ENCODE peak calls at places on chromosomes 6 and 20, in eight cellular contexts. G is fibroblast of lung, B is neuronal stem cell, J is keratinocyte, A is DND-41, D is mammary epithelial cell, C is K562, U is endothelial cell of umbilical vein. W is an unnamed sample. For H3K36me3 and H3K4me1, the result is how much of the 10 kb centered on the place peaks cover.

GRCh38 chr6:157791461-157791860 is 31.6 kb upstream of the SNX9 start:
- DNase-seq in G (no peak), B (no peak), J (no peak), A (no peak), D (no peak), C (no peak), U (no peak), W (no peak)

GRCh38 chr20:62977613-62978558 is 25.4 kb downstream of the SLC17A9 start:
- DNase-seq in G (no peak), B (no peak), J (no peak), A (peak), D (no peak), C (peak), U (no peak), W (no peak)

GRCh38 chr6:148430897-148431296 is 88.3 kb downstream of the SASH1 start:
- DNase-seq in G (no peak), B (no peak), J (no peak), A (no peak), D (no peak), C (no peak), U (no peak), W (no peak)

GRCh38 chr6:28803337-28803709 is 120.5 kb downstream of the TRIM27 start:
- DNase-seq in G (no peak), B (no peak), J (no peak), A (no peak), D (no peak), C (no peak), U (no peak), W (no peak)

GRCh38 chr6:106473807-106474206 is 113.3 kb downstream of the CRYBG1 start:
- DNase-seq in G (peak), B (no peak), J (no peak), A (no peak), D (peak), C (no peak), U (peak), W (peak)

GRCh38 chr6:3635482-3635881 is 116.0 kb downstream of the PXDC1 start:
- DNase-seq in G (no peak), B (no peak), J (no peak), A (no peak), D (no peak), C (no peak), U (no peak), W (no peak)

GRCh38 chr6:75612434-75612833 is 10.8 kb downstream of the SENP6 start:
- DNase-seq in G (no peak), B (no peak), J (no peak), A (no peak), D (no peak), C (no peak), U (no peak), W (no peak)

GRCh38 chr6:167851349-167851952 is 24.7 kb downstream of the AFDN start:
- DNase-seq in G (peak), B (no peak), J (no peak), A (no peak), D (no peak), C (no peak), U (no peak), W (no peak)

GRCh38 chr20:61805781-61806180 is 259.9 kb downstream of the TAF4 start:
- DNase-seq in G (no peak), B (no peak), J (no peak), A (no peak), D (no peak), C (no peak), U (no peak), W (no peak)

GRCh38 chr6:109894181-109894580 is 83.9 kb upstream of the GPR6 start:
- DNase-seq in G (no peak), B (no peak), J (no peak), A (no peak), D (no peak), C (no peak), U (no peak), W (no peak)

GRCh38 chr20:38298768-38299288 is 5.1 kb upstream of the BPI start:
- DNase-seq in G (peak), B (no peak), J (no peak), A (no peak), D (peak), C (no peak), U (peak), W (peak)

GRCh38 chr20:38723069-38723981 is 961 bp upstream of the SLC32A1 start:
- DNase-seq in G (peak), B (no peak), J (no peak), A (no peak), D (peak), C (no peak), U (no peak), W (no peak)

GRCh38 chr6:70112686-70113570 is 190.0 kb downstream of the COL9A1 start:
- DNase-seq in G (no peak), B (no peak), J (no peak), A (no peak), D (no peak), C (no peak), U (no peak), W (no peak)

GRCh38 chr6:47277702-47278101 is 32.0 kb downstream of the TNFRSF21 start:
- DNase-seq in G (no peak), B (no peak), J (no peak), A (no peak), D (no peak), C (no peak), U (no peak), W (no peak)

GRCh38 chr6:138403324-138403800 is 661 bp upstream of the HEBP2 start:
- DNase-seq in G (no peak), B (peak), J (no peak), A (peak), D (no peak), C (peak), U (no peak), W (peak)

GRCh38 chr20:63697357-63697867 is 960 bp downstream of the TNFRSF6B start:
- DNase-seq in G (no peak), B (no peak), J (no peak), A (no peak), D (peak), C (no peak), U (no peak), W (no peak)

GRCh38 chr20:55424968-55425367 is 580.4 kb downstream of the CBLN4 start:
- DNase-seq in G (no peak), B (no peak), J (no peak), A (no peak), D (no peak), C (no peak), U (no peak), W (no peak)

GRCh38 chr6:148343383-148343782 is 745 bp downstream of the SASH1 start:
- DNase-seq in G (peak), B (no peak), J (no peak), A (no peak), D (no peak), C (no peak), U (peak), W (peak)

GRCh38 chr6:151291145-151292055 is 51.6 kb downstream of the AKAP12 start:
- DNase-seq in G (peak), B (no peak), J (no peak), A (no peak), D (no peak), C (no peak), U (no peak), W (peak)

GRCh38 chr20:46621492-46621891 is 29.8 kb downstream of the SLC13A3 start:
- DNase-seq in G (peak), B (no peak), J (no peak), A (no peak), D (no peak), C (no peak), U (no peak), W (peak)

GRCh38 chr20:46130534-46130933 is 12.4 kb downstream of the CD40 start:
- DNase-seq in G (no peak), B (no peak), J (no peak), A (no peak), D (no peak), C (no peak), U (no peak), W (no peak)

GRCh38 chr20:58012731-58013510 is 215.5 kb downstream of the ANKRD60 start:
- DNase-seq in G (peak), B (no peak), J (no peak), A (no peak), D (no peak), C (no peak), U (peak), W (no peak)

GRCh38 chr6:140043357-140043756 is 668.9 kb upstream of the CITED2 start:
- DNase-seq in G (peak), B (no peak), J (peak), A (no peak), D (peak), C (no peak), U (peak), W (peak)

GRCh38 chr20:64041040-64041780 is 5.2 kb downstream of the C20orf204 start:
- DNase-seq in G (no peak), B (no peak), J (no peak), A (no peak), D (no peak), C (no peak), U (peak), W (peak)

GRCh38 chr6:149830731-149831379 is 33.3 kb downstream of the LRP11 start:
- DNase-seq in G (peak), B (no peak), J (no peak), A (no peak), D (no peak), C (no peak), U (no peak), W (peak)

GRCh38 chr6:130829333-130829910 is 2.2 kb downstream of the SMLR1 start:
- DNase-seq in G (no peak), B (no peak), J (no peak), A (no peak), D (no peak), C (no peak), U (no peak), W (no peak)

GRCh38 chr6:110768057-110768456 is 47.2 kb downstream of the CDK19 start:
- DNase-seq in G (no peak), B (no peak), J (no peak), A (no peak), D (no peak), C (no peak), U (no peak), W (no peak)

GRCh38 chr20:62603021-62603906 is 39.0 kb upstream of the SLCO4A1 start:
- DNase-seq in G (peak), B (no peak), J (no peak), A (no peak), D (peak), C (no peak), U (peak), W (peak)

GRCh38 chr6:20790032-20790791 is 256.0 kb downstream of the CDKAL1 start:
- DNase-seq in G (peak), B (no peak), J (no peak), A (no peak), D (no peak), C (no peak), U (no peak), W (no peak)

GRCh38 chr6:46491201-46491788 is at the start of gene RCAN2:
- DNase-seq in G (peak), B (peak), J (no peak), A (no peak), D (peak), C (peak), U (peak), W (peak)

GRCh38 chr6:158686791-158687381 is 37.0 kb downstream of the SYTL3 start:
- DNase-seq in G (no peak), B (no peak), J (no peak), A (peak), D (no peak), C (no peak), U (no peak), W (no peak)

GRCh38 chr20:49475979-49476378 is 6.5 kb downstream of the KCNB1 start:
- DNase-seq in G (no peak), B (no peak), J (no peak), A (no peak), D (no peak), C (no peak), U (no peak), W (no peak)

GRCh38 chr6:112330071-112330876 is 16.9 kb upstream of the RFPL4B start:
- DNase-seq in G (peak), B (no peak), J (peak), A (no peak), D (peak), C (no peak), U (peak), W (peak)

GRCh38 chr20:31595654-31596411 is 9.3 kb upstream of the ID1 start:
- DNase-seq in G (peak), B (no peak), J (peak), A (no peak), D (peak), C (no peak), U (peak), W (peak)

GRCh38 chr6:109978174-109979032 is at the start of gene GPR6:
- DNase-seq in G (peak), B (peak), J (no peak), A (peak), D (peak), C (peak), U (peak), W (peak)

GRCh38 chr6:159217595-159218275 is 48.5 kb downstream of the FNDC1 start:
- DNase-seq in G (peak), B (no peak), J (no peak), A (no peak), D (no peak), C (peak), U (peak), W (peak)

GRCh38 chr6:30981942-30982772 is 1.4 kb upstream of the MUC21 start:
- DNase-seq in G (peak), B (peak), J (no peak), A (no peak), D (peak), C (peak), U (peak), W (peak)

GRCh38 chr20:20096421-20096820 is 44.1 kb downstream of the CFAP61 start:
- DNase-seq in G (no peak), B (no peak), J (no peak), A (no peak), D (no peak), C (no peak), U (no peak), W (no peak)

DNA sequence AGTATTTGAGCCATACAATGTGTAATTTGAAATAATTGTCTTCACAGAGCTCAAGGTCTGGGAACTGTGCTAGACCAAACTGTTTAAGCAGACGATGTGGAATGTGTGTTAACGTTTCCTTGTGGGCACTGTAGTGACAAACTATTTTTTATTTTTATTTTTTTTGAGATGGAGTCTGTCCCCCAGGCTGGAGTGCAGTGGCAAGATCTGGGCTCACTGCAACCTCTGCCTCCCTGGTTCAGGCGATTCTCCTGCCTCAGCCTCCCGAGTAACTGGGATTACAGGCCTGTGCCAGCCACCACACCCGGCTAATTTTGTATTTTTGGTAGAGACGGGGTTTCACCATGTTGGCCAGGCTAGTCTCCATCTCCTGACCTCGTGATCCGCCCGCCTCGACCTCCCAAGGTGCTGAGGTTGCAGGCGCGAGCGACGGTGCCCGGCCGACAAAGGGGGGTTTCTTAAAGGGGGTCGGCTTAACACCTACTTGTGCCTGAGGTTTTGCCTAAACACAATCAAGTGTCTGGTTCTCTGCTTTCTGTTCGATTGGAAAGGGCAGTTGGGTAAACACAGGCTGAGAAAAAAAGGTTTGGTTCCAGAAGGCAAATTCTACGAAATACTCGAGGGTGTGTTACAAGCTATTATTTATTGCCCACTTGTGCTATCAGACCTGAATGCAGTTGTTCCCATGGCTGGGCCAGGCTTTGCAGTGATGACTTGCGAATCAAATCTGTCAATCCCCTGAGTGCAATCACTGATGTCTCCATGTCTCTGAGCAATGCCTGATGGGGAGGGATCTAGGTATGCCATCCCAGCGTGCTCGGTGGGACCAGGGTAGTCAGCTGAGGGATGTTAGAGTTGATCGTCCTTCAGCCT is 1.3 kb downstream of the NOP56 start:
- DNase-seq in G (no peak), B (no peak), J (no peak), A (no peak), D (no peak), C (no peak), U (no peak), W (no peak)
- H3K36me3 ChIP-seq in G (under half), B (half or more), J (under half), A (half or more), D (under half), C (half or more), U (under half), W (under half)

DNA sequence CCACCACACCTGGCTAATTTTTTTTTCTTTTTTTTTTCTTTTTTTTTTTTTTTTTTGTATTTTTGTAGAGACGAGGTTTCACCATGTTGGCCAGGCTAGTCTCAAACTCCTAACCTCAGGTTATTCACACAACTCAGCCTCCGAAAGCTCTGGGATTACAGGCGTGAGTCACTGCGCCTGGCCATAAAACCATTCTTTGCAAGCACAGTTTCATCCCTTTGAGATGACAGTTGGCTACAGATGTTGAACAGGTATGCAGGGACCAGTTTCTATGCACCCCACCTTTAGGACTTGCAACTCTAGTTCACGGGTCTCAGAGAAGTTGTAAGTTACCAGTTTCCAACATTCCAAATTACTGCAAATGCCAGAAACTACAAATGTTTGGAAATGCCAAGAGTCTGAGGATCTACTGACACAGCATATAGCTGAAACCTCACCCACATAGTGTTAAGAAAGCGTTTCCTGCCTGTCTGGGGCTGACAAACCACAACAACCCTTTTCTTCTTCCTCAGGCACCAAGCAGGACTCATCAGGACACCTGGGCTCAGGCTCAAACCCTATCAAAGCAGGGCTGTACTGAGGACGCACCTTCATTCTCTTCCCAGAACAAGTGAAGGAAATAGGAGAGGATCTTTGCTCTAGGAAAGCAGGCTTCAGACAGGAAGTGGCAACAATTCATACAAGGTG is 22.9 kb downstream of the ARHGAP18 start:
- DNase-seq in G (peak), B (no peak), J (no peak), A (peak), D (peak), C (no peak), U (no peak), W (no peak)
- H3K4me1 ChIP-seq in G (under half), B (under half), J (half or more), A (half or more), D (half or more), C (under half), U (half or more), W (half or more)

GRCh38 chr6:18330548-18331066 is 56.5 kb upstream of the RNF144B start:
- DNase-seq in G (no peak), B (no peak), J (no peak), A (no peak), D (no peak), C (no peak), U (no peak), W (no peak)

GRCh38 chr6:18327621-18328548 is 59.3 kb upstream of the RNF144B start:
- DNase-seq in G (no peak), B (no peak), J (no peak), A (no peak), D (no peak), C (peak), U (peak), W (peak)

GRCh38 chr6:18326980-18327379 is 60.2 kb upstream of the RNF144B start:
- DNase-seq in G (no peak), B (no peak), J (no peak), A (no peak), D (no peak), C (no peak), U (no peak), W (no peak)

GRCh38 chr6:18328549-18328922 is 58.6 kb upstream of the RNF144B start:
- DNase-seq in G (no peak), B (no peak), J (no peak), A (no peak), D (peak), C (no peak), U (no peak), W (no peak)

DNA sequence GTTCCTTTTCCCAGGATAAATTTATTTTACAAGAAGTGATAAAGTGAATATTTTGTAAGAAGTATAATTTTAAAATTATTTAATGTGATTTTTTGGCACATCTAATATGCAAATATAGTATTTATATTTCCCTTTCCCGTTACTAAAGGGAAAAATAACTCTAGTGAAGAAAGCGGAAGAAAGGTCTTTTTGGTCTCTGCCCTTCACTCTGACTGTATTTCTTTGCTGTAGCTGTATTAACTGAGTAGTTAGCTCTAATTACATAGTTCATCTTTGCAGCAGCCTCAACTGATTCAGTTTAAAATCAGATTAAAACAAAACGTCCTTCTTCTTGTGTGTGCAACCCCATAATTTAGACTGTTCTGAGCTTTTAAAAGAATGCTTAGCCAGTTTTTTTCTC is 57.4 kb upstream of the RNF144B start:
- DNase-seq in G (no peak), B (no peak), J (no peak), A (no peak), D (no peak), C (no peak), U (no peak), W (no peak)
- H3K9ac ChIP-seq in G (no peak), B (no peak), J (no peak), A (no peak), D (no peak), C (no peak), U (no peak), W (no peak)

DNA sequence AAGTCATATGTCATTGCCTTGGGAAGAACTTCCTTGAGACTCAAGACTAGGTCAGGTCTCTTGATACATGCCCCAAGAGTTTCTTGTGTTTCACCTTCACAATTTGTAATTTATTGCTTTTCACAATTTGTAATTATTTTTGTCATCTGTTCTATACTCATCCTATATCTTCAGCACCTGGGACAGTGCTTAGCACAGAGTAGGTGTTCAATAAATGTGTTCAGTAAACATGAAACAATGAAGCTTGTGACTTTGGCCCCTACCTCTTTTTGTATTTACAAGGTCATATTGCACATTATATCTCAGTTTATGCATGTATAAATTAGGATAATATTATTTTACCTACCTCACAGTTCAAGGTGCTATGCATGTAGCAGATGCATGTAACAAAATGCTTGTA is 21.5 kb upstream of the SRPK1 start:
- DNase-seq in G (no peak), B (no peak), J (no peak), A (no peak), D (no peak), C (no peak), U (no peak), W (no peak)
- H3K36me3 ChIP-seq in G (under half), B (under half), J (under half), A (under half), D (under half), C (under half), U (under half), W (under half)

GRCh38 chr20:53752583-53752970 is 158.9 kb upstream of the ZNF217 start:
- DNase-seq in G (no peak), B (no peak), J (no peak), A (no peak), D (no peak), C (no peak), U (no peak), W (no peak)
- H3K4me1 ChIP-seq in G (under half), B (under half), J (half or more), A (half or more), D (under half), C (under half), U (under half), W (under half)

W was measured in adipocyte.